ENCODE peak calls at places on chromosomes 16 and 17, in eight cellular contexts. V, T, S, H, O, B, D and Q are unnamed samples. For H3K4me1 and H3K36me3, the result is how much of the 10 kb centered on the place peaks cover.

GRCh38 chr17:17235212-17236174 is 1.5 kb downstream of the FLCN start:
- DNase-seq in T (peak), H (no peak), B (peak), V (no peak), D (peak), S (peak), O (peak), Q (no peak)

GRCh38 chr16:50386819-50387218 is 18.0 kb upstream of the BRD7 start:
- DNase-seq in O (no peak), S (no peak), B (no peak), D (no peak), H (no peak), T (no peak), V (no peak), Q (no peak)

GRCh38 chr16:11494029-11494428 is 92.7 kb downstream of the LITAF start:
- DNase-seq in H (no peak), S (no peak), D (no peak), O (no peak), B (no peak), T (no peak), V (no peak), Q (no peak)

GRCh38 chr17:40480501-40481003 is 20.9 kb downstream of the TNS4 start:
- DNase-seq in D (peak), T (no peak), B (no peak), S (no peak), H (no peak), V (peak), O (no peak), Q (no peak)

GRCh38 chr17:43372273-43372911 is 26.4 kb upstream of the ARL4D start:
- DNase-seq in S (peak), B (no peak), V (peak), O (no peak), H (no peak), D (no peak), T (no peak), Q (no peak)

GRCh38 chr17:36661047-36661666 is 59.8 kb downstream of the MRM1 start:
- DNase-seq in B (no peak), D (no peak), S (no peak), T (no peak), H (no peak), V (no peak), O (no peak), Q (no peak)

GRCh38 chr16:68235105-68235881 is 634 bp downstream of the ESRP2 start:
- DNase-seq in B (no peak), O (no peak), V (no peak), H (peak), S (peak), D (no peak), T (no peak), Q (no peak)

GRCh38 chr17:44871546-44871945 is 23.9 kb downstream of the HIGD1B start:
- DNase-seq in V (no peak), B (no peak), T (no peak), O (no peak), D (no peak), H (no peak), S (no peak), Q (no peak)

GRCh38 chr17:37828313-37829124 is 83.7 kb upstream of the HNF1B start:
- DNase-seq in V (no peak), H (no peak), B (no peak), O (no peak), D (peak), S (no peak), T (no peak), Q (no peak)

GRCh38 chr17:31019004-31019403 is 48.2 kb downstream of the RNF135 start:
- DNase-seq in S (no peak), B (no peak), T (no peak), V (no peak), O (no peak), D (no peak), H (no peak), Q (no peak)

GRCh38 chr16:25107466-25107792 is 4.1 kb upstream of the LCMT1 start:
- DNase-seq in D (no peak), T (no peak), S (no peak), B (no peak), V (no peak), H (no peak), O (no peak), Q (no peak)

GRCh38 chr16:88656291-88656980 is 5.6 kb upstream of the CYBA start:
- DNase-seq in H (no peak), O (no peak), S (no peak), V (no peak), D (no peak), B (no peak), T (no peak), Q (no peak)

GRCh38 chr17:310111-311010 is 42.2 kb downstream of the RPH3AL start:
- DNase-seq in V (no peak), H (peak), O (no peak), D (no peak), B (no peak), S (no peak), T (no peak), Q (no peak)

GRCh38 chr17:72696156-72696555 is 396.3 kb downstream of the SLC39A11 start:
- DNase-seq in O (no peak), S (no peak), D (no peak), B (no peak), V (no peak), T (no peak), H (no peak), Q (no peak)

GRCh38 chr16:4618645-4619418 is 4.1 kb upstream of the UBALD1 start:
- DNase-seq in T (no peak), D (no peak), H (no peak), B (no peak), O (no peak), V (no peak), S (no peak), Q (no peak)

GRCh38 chr16:53651357-53651756 is 52.3 kb downstream of the RPGRIP1L start:
- DNase-seq in O (no peak), D (no peak), H (no peak), V (no peak), B (no peak), S (peak), T (no peak), Q (peak)

GRCh38 chr17:80938556-80938955 is 53.1 kb upstream of the CHMP6 start:
- DNase-seq in H (peak), S (no peak), B (no peak), V (no peak), D (no peak), T (no peak), O (peak), Q (no peak)

GRCh38 chr17:41340496-41340895 is 10.1 kb downstream of the KRT33A start:
- DNase-seq in T (no peak), H (no peak), B (no peak), S (no peak), O (no peak), D (no peak), V (no peak), Q (no peak)

GRCh38 chr17:40517286-40517662 is 15.9 kb upstream of the TNS4 start:
- DNase-seq in S (no peak), O (no peak), T (no peak), B (no peak), D (no peak), H (no peak), V (peak), Q (no peak)

GRCh38 chr16:28984619-28985135 is at the start of gene LAT:
- DNase-seq in S (no peak), D (no peak), H (no peak), O (no peak), T (no peak), V (peak), B (no peak), Q (no peak)

GRCh38 chr16:28987170-28987853 is 2.5 kb downstream of the LAT start:
- DNase-seq in V (no peak), D (no peak), O (no peak), T (no peak), H (no peak), B (no peak), S (no peak), Q (no peak)

GRCh38 chr16:28985206-28985605 is 354 bp downstream of the LAT start:
- DNase-seq in H (no peak), O (no peak), T (no peak), B (no peak), V (no peak), S (no peak), D (no peak), Q (no peak)

GRCh38 chr16:28985611-28986041 is 774 bp downstream of the LAT start:
- DNase-seq in T (no peak), O (no peak), B (no peak), H (no peak), D (no peak), S (no peak), V (no peak), Q (no peak)

GRCh38 chr16:28986492-28986891 is 1.6 kb downstream of the LAT start:
- DNase-seq in B (no peak), T (no peak), V (no peak), O (no peak), S (no peak), D (no peak), H (no peak), Q (no peak)
- H3K4me1 ChIP-seq in B (under half), T (under half), V (under half), O (under half), S (under half), D (under half), H (under half), Q (under half)

GRCh38 chr17:33976816-33977215 is 278.3 kb upstream of the CCL2 start:
- DNase-seq in T (no peak), H (no peak), O (no peak), V (no peak), D (no peak), S (no peak), B (no peak), Q (no peak)

GRCh38 chr17:33974276-33974675 is 280.8 kb upstream of the CCL2 start:
- DNase-seq in D (no peak), O (no peak), B (no peak), T (no peak), V (no peak), H (no peak), S (no peak), Q (no peak)

GRCh38 chr17:33978889-33979288 is 276.2 kb upstream of the CCL2 start:
- DNase-seq in T (no peak), D (no peak), B (no peak), O (no peak), S (no peak), H (no peak), V (no peak), Q (no peak)

GRCh38 chr17:33980193-33980592 is 274.9 kb upstream of the CCL2 start:
- DNase-seq in O (no peak), T (no peak), V (no peak), S (no peak), B (no peak), H (no peak), D (no peak), Q (no peak)

GRCh38 chr17:33977729-33978514 is 277.2 kb upstream of the CCL2 start:
- DNase-seq in V (no peak), B (peak), H (no peak), T (no peak), O (no peak), D (no peak), S (no peak), Q (no peak)
- H3K4me3 ChIP-seq in V (no peak), B (no peak), H (no peak), T (no peak), O (no peak), D (no peak), S (no peak), Q (no peak)

GRCh38 chr16:70553645-70554044 is 30.0 kb downstream of the SF3B3 start:
- DNase-seq in D (peak), H (no peak), S (no peak), O (peak), V (no peak), B (no peak), T (no peak), Q (no peak)

GRCh38 chr16:70553175-70553574 is 29.6 kb downstream of the SF3B3 start:
- DNase-seq in S (no peak), H (no peak), D (peak), O (peak), V (no peak), T (no peak), B (no peak), Q (no peak)

GRCh38 chr16:70551788-70552187 is 28.2 kb downstream of the SF3B3 start:
- DNase-seq in D (no peak), H (no peak), T (no peak), S (no peak), V (no peak), B (no peak), O (no peak), Q (no peak)

GRCh38 chr16:70550082-70550481 is 26.5 kb downstream of the SF3B3 start:
- DNase-seq in D (no peak), O (no peak), S (no peak), B (no peak), V (no peak), H (no peak), T (no peak), Q (no peak)

DNA sequence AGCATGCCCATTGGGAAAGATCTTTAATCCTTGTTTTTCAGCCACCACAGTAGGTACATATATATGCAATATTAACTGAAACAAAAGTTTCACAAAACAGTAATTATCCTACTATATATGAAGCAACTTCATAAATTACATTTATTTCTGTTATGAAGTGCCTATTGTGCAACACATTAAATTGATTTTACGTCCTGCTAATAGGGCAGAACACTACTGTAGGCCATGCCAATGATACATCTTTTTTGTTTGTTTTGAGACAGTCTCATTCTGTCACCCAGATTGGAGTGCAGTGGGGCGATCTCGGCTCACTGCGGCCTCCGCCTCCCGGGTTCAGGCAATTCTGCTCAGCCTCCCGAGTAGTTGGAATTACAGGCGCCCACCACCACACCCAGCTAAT is 29.1 kb downstream of the SF3B3 start:
- DNase-seq in S (no peak), H (no peak), B (no peak), O (no peak), D (peak), T (no peak), V (no peak), Q (no peak)
- H3K36me3 ChIP-seq in S (half or more), H (half or more), B (under half), O (half or more), D (half or more), T (half or more), V (half or more), Q (half or more)

DNA sequence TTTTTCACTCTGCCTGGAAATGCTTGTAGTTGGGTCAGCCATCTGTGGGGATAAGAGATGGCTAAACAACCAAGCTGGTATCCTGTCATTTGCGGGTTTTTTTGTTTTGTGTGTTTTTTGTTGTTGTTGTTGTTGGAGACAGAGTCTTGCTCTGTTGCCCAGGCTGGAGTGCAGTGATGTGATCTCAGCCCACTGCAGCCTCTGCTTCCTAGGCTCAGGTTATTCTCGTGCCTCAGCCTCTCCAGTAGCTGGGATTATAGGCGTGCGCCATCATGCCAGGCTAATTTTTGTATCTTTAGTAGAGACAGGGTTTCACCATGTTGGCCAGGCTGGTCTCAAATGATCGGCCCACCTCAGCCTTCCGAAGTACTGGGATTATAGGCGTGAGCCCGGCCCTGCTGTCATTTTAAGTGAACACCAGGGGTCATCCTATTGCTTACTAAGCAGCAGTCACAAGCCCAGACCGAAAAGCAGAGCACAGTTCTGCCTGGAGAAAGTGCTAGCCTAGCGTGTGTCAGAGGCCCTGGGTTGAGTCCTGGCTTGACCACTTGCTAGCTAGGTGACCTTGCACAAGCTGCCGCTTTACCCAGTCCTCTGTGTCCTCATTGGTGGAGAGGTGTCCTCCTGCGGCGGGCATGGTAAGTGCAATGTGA is 4.6 kb downstream of the SMCR8 start:
- DNase-seq in B (no peak), H (no peak), S (peak), D (peak), O (peak), V (peak), T (no peak), Q (no peak)
- H3K4me1 ChIP-seq in B (half or more), H (under half), S (under half), D (half or more), O (under half), V (under half), T (under half), Q (under half)